ENCODE peak calls at places on chromosomes 5 and 9, in nine cellular contexts. One of them, this sample, is unnamed.

GRCh38 chr5:135343417-135343816 is 55.6 kb downstream of the MACROH2A1 start:
- DNase-seq in ELF-1: no peak
- DNase-seq in CD4-positive, CD25-positive, alpha-beta regulatory T cell: no peak
- DNase-seq in head of caudate nucleus: no peak
- DNase-seq in astrocyte of the hippocampus: peak
- DNase-seq in psoas muscle: no peak
- DNase-seq in Right ventricle myocardium inferior: no peak
- DNase-seq in astrocyte: no peak
- DNase-seq in AG04449: no peak
- DNase-seq in this sample: no peak

GRCh38 chr5:157148734-157149615 is 6.3 kb upstream of the MED7 start:
- DNase-seq in Right ventricle myocardium inferior: no peak
- DNase-seq in head of caudate nucleus: peak
- DNase-seq in astrocyte of the hippocampus: peak
- DNase-seq in astrocyte: peak
- DNase-seq in ELF-1: peak
- DNase-seq in AG04449: no peak
- DNase-seq in CD4-positive, CD25-positive, alpha-beta regulatory T cell: peak
- DNase-seq in psoas muscle: no peak
- DNase-seq in this sample: peak

GRCh38 chr5:159969966-159970365 is 39.0 kb upstream of the TTC1 start:
- DNase-seq in Right ventricle myocardium inferior: no peak
- DNase-seq in astrocyte: no peak
- DNase-seq in AG04449: no peak
- DNase-seq in ELF-1: no peak
- DNase-seq in astrocyte of the hippocampus: no peak
- DNase-seq in head of caudate nucleus: no peak
- DNase-seq in CD4-positive, CD25-positive, alpha-beta regulatory T cell: no peak
- DNase-seq in psoas muscle: no peak
- DNase-seq in this sample: no peak

GRCh38 chr5:123033157-123033671 is 3.3 kb downstream of the PPIC start:
- DNase-seq in astrocyte of the hippocampus: no peak
- DNase-seq in ELF-1: no peak
- DNase-seq in head of caudate nucleus: no peak
- DNase-seq in Right ventricle myocardium inferior: no peak
- DNase-seq in astrocyte: no peak
- DNase-seq in AG04449: no peak
- DNase-seq in psoas muscle: no peak
- DNase-seq in CD4-positive, CD25-positive, alpha-beta regulatory T cell: no peak
- DNase-seq in this sample: peak

GRCh38 chr9:109192732-109193361 is 25.8 kb upstream of the FRRS1L start:
- DNase-seq in Right ventricle myocardium inferior: no peak
- DNase-seq in astrocyte: no peak
- DNase-seq in psoas muscle: no peak
- DNase-seq in CD4-positive, CD25-positive, alpha-beta regulatory T cell: no peak
- DNase-seq in AG04449: no peak
- DNase-seq in astrocyte of the hippocampus: peak
- DNase-seq in ELF-1: peak
- DNase-seq in head of caudate nucleus: no peak
- DNase-seq in this sample: peak

GRCh38 chr5:65338606-65339151 is 143.0 kb downstream of the ADAMTS6 start:
- DNase-seq in AG04449: no peak
- DNase-seq in head of caudate nucleus: no peak
- DNase-seq in CD4-positive, CD25-positive, alpha-beta regulatory T cell: no peak
- DNase-seq in Right ventricle myocardium inferior: no peak
- DNase-seq in psoas muscle: peak
- DNase-seq in astrocyte: peak
- DNase-seq in astrocyte of the hippocampus: peak
- DNase-seq in ELF-1: peak
- DNase-seq in this sample: no peak

GRCh38 chr5:73966411-73966810 is 340.4 kb downstream of the ARHGEF28 start:
- DNase-seq in ELF-1: no peak
- DNase-seq in head of caudate nucleus: no peak
- DNase-seq in CD4-positive, CD25-positive, alpha-beta regulatory T cell: no peak
- DNase-seq in Right ventricle myocardium inferior: no peak
- DNase-seq in AG04449: no peak
- DNase-seq in astrocyte: no peak
- DNase-seq in psoas muscle: no peak
- DNase-seq in astrocyte of the hippocampus: peak
- DNase-seq in this sample: no peak

GRCh38 chr5:95317687-95318086 is 32.8 kb upstream of the MCTP1 start:
- DNase-seq in AG04449: no peak
- DNase-seq in psoas muscle: no peak
- DNase-seq in CD4-positive, CD25-positive, alpha-beta regulatory T cell: no peak
- DNase-seq in Right ventricle myocardium inferior: no peak
- DNase-seq in astrocyte: no peak
- DNase-seq in head of caudate nucleus: no peak
- DNase-seq in astrocyte of the hippocampus: peak
- DNase-seq in ELF-1: no peak
- DNase-seq in this sample: no peak

This sample was measured in DMS53.